ENCODE peak calls at places on chromosomes 13 and 19, in seven cellular contexts. A is IMR-90, U is H54, M is tibial nerve, T is upper lobe of left lung, P is heart left ventricle, R is uterus. N is an unnamed sample.

GRCh38 chr13:24788538-24788937 is 24.6 kb downstream of the RNF17 start:
- DNase-seq in A (no peak), U (no peak), M (no peak), T (no peak), P (no peak), R (no peak), N (no peak)

GRCh38 chr13:27374650-27375049 is 49.8 kb upstream of the GTF3A start:
- DNase-seq in A (peak; percentile 88), U (peak; percentile 65), M (peak; percentile 65), T (peak; percentile 75), P (peak; percentile 47), R (peak; percentile 52), N (peak; percentile 75)

GRCh38 chr19:8577741-8578140 is 499 bp upstream of the MYO1F start:
- DNase-seq in A (no peak), U (no peak), M (no peak), T (no peak), P (no peak), R (no peak), N (no peak)

GRCh38 chr13:35923347-35923746 is 207.8 kb downstream of the DCLK1 start:
- DNase-seq in A (peak; percentile 68), U (peak; percentile 41), M (no peak), T (no peak), P (no peak), R (no peak), N (no peak)

GRCh38 chr13:96836733-96837132 is 157.5 kb downstream of the OXGR1 start:
- DNase-seq in A (no peak), U (no peak), M (no peak), T (no peak), P (no peak), R (no peak), N (no peak)

GRCh38 chr13:49877629-49878218 is 58.4 kb downstream of the SPRYD7 start:
- DNase-seq in A (no peak), U (no peak), M (no peak), T (no peak), P (no peak), R (no peak), N (peak; percentile 22)

GRCh38 chr19:51811344-51811743 is 16.4 kb downstream of the FPR3 start:
- DNase-seq in A (no peak), U (no peak), M (no peak), T (peak; percentile 66), P (peak; percentile 46), R (no peak), N (no peak)

GRCh38 chr13:36680918-36681317 is 7.1 kb downstream of the SERTM1 start:
- DNase-seq in A (no peak), U (no peak), M (no peak), T (no peak), P (no peak), R (peak; percentile 76), N (no peak)

GRCh38 chr13:65460136-65460535 is 1770.0 kb downstream of the PCDH9 start:
- DNase-seq in A (peak; percentile 85), U (no peak), M (no peak), T (no peak), P (no peak), R (no peak), N (no peak)

GRCh38 chr13:37072024-37072423 is 12.5 kb upstream of the SUPT20H start:
- DNase-seq in A (no peak), U (no peak), M (no peak), T (no peak), P (no peak), R (no peak), N (no peak)

GRCh38 chr13:49655906-49656305 is 27.6 kb downstream of the ARL11 start:
- DNase-seq in A (peak; percentile 56), U (no peak), M (no peak), T (no peak), P (no peak), R (no peak), N (no peak)

GRCh38 chr13:43126420-43126819 is 103.0 kb downstream of the DNAJC15 start:
- DNase-seq in A (no peak), U (no peak), M (no peak), T (no peak), P (no peak), R (no peak), N (no peak)

GRCh38 chr13:96089749-96090239 is at the start of gene HS6ST3:
- DNase-seq in A (no peak), U (no peak), M (no peak), T (no peak), P (peak; percentile 20), R (peak; percentile 20), N (no peak)

GRCh38 chr13:77387607-77388200 is 60.8 kb upstream of the MYCBP2 start:
- DNase-seq in A (no peak), U (no peak), M (peak; percentile 44), T (no peak), P (no peak), R (no peak), N (no peak)

GRCh38 chr13:77386880-77387606 is 60.1 kb upstream of the MYCBP2 start:
- DNase-seq in A (peak; percentile 33), U (no peak), M (peak; percentile 69), T (no peak), P (no peak), R (no peak), N (no peak)

GRCh38 chr13:77389617-77389984 is 62.7 kb upstream of the MYCBP2 start:
- DNase-seq in A (no peak), U (no peak), M (no peak), T (no peak), P (no peak), R (no peak), N (no peak)

GRCh38 chr13:77390391-77390790 is 63.5 kb upstream of the MYCBP2 start:
- DNase-seq in A (no peak), U (no peak), M (peak; percentile 29), T (no peak), P (no peak), R (no peak), N (no peak)

DNA sequence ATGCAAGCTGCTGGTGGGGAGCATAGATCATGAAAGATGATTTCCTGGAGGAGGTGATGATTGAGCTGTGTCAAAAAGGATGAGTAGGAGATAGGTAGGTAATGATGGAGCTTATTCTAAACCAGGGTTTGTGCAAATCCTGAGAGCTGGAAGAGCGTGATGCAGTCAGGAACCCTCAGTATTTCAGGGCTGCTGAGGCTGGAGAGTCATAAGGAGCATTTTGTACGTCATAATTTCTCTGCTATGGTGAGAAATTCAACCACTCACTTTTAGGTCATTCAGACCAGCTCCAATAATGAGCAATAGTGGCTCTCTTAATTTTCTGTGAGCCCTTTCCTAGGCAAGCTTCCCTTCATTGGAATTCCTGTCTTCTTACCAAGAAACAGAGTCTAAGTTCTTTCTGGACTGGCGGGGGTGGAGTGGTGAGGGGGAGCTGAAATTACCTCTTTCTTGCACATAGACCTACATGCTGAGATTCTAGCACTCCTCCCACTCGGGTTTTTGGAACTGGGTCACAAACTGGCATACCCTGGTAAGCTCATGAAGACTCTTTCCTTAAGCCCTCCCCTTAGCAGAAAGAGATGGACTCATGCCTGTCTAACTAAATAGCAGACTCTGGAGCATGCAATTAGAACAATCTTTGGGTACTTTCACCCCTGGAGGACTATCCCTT is 62.2 kb upstream of the MYCBP2 start:
- DNase-seq in A (no peak), U (no peak), M (no peak), T (no peak), P (no peak), R (no peak), N (no peak)
- TF ChIP-seq POLR2A in A (no peak), U (no peak), M (no peak), T (no peak), P (no peak), R (no peak), N (no peak)

DNA sequence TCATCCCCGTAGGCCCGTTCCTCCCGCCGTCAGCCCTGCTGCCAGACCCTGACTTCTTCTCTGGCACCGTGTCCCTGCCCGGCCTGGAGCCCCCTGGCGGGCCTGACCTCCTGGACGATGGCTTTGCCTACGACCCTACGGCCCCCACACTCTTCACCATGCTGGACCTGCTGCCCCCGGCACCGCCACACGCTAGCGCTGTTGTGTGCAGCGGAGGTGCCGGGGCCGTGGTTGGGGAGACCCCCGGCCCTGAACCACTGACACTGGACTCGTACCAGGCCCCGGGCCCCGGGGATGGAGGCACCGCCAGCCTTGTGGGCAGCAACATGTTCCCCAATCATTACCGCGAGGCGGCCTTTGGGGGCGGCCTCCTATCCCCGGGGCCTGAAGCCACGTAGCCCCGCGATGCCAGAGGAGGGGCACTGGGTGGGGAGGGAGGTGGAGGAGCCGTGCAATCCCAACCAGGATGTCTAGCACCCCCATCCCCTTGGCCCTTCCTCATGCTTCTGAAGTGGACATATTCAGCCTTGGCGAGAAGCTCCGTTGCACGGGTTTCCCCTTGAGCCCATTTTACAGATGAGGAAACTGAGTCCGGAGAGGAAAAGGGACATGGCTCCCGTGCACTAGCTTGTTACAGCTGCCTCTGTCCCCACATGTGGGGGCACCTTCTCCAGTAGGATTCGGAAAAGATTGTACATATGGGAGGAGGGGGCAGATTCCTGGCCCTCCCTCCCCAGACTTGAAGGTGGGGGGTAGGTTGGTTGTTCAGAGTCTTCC is 1.3 kb upstream of the CLASRP start:
- DNase-seq in A (no peak), U (no peak), M (no peak), T (no peak), P (no peak), R (no peak), N (no peak)
- TF ChIP-seq POLR2A in A (no peak), U (no peak), M (no peak), T (no peak), P (no peak), R (no peak), N (no peak)

DNA sequence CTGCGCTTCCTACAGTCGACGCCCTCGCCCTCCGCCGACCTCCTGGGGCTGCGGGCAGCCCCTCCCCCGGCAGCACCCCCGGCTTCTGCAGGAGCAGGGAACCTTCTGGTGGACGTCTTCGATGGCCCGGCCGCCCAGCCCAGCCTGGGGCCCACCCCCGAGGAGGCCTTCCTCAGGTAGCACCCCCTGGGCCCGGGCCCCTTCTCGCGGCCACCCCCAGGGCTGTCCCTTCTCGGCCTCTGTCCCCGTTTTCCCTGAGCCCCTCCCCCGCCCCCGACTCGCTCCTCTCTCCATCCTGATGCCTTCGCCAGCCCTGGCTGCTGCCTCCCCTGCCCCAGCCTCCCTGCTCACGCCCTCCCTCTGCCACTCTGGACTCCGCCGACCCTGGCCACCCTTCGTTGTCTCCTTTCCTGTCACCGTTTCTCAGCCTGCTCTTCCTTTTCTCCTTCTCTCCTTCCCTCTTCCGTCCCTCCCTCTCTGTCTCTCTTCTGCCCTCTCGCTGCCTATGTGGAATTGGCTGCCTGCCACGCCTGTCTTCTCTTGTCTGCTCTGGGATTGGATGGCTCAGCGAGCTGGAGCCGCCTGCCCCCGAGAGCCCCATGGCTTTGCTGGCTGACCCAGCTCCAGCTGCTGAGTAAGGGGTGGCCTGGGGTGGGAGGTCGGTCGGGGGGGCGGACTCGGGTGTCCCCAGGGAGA is 11.0 kb downstream of the FUZ start:
- DNase-seq in A (peak; percentile 86), U (no peak), M (peak; percentile 99), T (peak; percentile 45), P (peak; percentile 91), R (peak; percentile 96), N (no peak)
- TF ChIP-seq POLR2A in A (no peak), U (no peak), M (no peak), T (no peak), P (no peak), R (no peak), N (no peak)

DNA sequence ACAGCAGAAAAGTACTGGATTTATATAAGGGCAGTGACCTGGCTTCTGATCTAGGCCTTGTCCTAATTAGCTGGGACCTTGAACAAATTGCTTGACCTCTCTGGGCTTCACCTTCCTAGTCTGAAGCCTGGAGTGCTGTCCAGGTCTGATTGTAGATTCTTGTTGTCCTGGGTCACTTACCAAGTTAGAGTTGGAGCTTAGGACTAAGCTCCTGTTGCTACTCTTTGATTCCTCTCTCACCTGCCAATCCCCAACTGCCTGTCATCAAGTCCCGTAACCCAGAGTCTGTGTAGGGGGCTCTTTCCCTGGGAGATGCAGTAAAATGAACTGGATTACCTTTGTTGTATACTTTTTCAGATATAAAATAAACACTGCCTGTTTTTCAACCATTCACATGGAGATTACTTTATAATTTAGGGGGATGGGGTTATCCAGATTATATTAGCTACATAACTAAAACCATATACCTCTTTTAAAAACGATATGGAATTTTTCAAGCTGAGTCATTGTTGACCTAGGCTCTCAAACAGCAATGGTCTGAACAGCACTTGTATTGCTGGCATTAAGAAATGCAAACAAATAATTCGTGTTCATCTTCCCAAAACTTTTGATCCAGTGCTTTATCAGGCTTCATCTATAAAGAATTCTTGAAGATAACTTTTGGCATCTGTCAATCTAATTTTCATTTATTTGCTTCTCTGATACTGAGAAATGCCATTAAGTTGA is 5.8 kb downstream of the ARHGAP35 start:
- DNase-seq in A (no peak), U (no peak), M (no peak), T (no peak), P (no peak), R (no peak), N (peak; percentile 34)
- TF ChIP-seq POLR2A in A (no peak), U (no peak), M (no peak), T (no peak), P (no peak), R (no peak), N (no peak)

N was measured in erythroblast.